ENCODE peak calls at places on chromosomes 11 and 22, in six cellular contexts. F is SK-N-SH, O is cardiac fibroblast, L is dorsolateral prefrontal cortex, U is psoas muscle, V is tibial nerve. H is an unnamed sample.
A peak's percentile ranks its signal among the peaks of the same experiment; 100 is the strongest.

GRCh38 chr11:5234390-5234834 is at the start of gene HBD:
- DNase-seq in U (no peak), V (no peak), L (no peak), O (peak; percentile 35), F (no peak), H (no peak)

GRCh38 chr22:34035209-34035608 is 114.9 kb upstream of the LARGE1 start:
- DNase-seq in L (no peak), O (no peak), V (no peak), U (no peak), F (no peak), H (no peak)

GRCh38 chr11:78564037-78564888 is 10.4 kb downstream of the NARS2 start:
- DNase-seq in O (peak; percentile 81), L (no peak), F (peak; percentile 36), V (peak; percentile 91), U (no peak), H (peak; percentile 63)

GRCh38 chr22:21635771-21636510 is 3.4 kb downstream of the CCDC116 start:
- DNase-seq in U (no peak), L (no peak), O (no peak), V (no peak), F (no peak), H (no peak)

GRCh38 chr11:101929516-101929915 is 13.2 kb upstream of the ANGPTL5 start:
- DNase-seq in V (no peak), F (no peak), O (no peak), L (no peak), U (no peak), H (no peak)

GRCh38 chr11:65791719-65792213 is 4.9 kb downstream of the OVOL1 start:
- DNase-seq in F (peak; percentile 33), U (no peak), O (no peak), V (no peak), L (no peak), H (no peak)

GRCh38 chr11:86577663-86578636 is 94.5 kb downstream of the ME3 start:
- DNase-seq in U (peak; percentile 67), V (peak; percentile 64), O (peak; percentile 93), L (no peak), F (no peak), H (peak; percentile 83)

GRCh38 chr11:2591805-2592204 is 108.0 kb downstream of the KCNQ1OT1 start:
- DNase-seq in U (peak; percentile 4), L (no peak), V (no peak), F (peak; percentile 12), O (no peak), H (no peak)

GRCh38 chr11:19892876-19893275 is 180.2 kb downstream of the NAV2 start:
- DNase-seq in U (no peak), F (no peak), V (no peak), O (peak; percentile 70), L (no peak), H (no peak)

GRCh38 chr11:45321031-45321595 is 35.0 kb upstream of the SYT13 start:
- DNase-seq in L (no peak), U (no peak), V (no peak), O (no peak), F (no peak), H (no peak)

GRCh38 chr22:42895087-42895486 is 38.0 kb upstream of the ARFGAP3 start:
- DNase-seq in O (no peak), U (no peak), V (no peak), L (no peak), F (no peak), H (no peak)

GRCh38 chr22:36435516-36436415 is 45.7 kb downstream of the TXN2 start:
- DNase-seq in V (no peak), O (no peak), F (no peak), L (no peak), U (no peak), H (no peak)

GRCh38 chr22:42758929-42759629 is 38.4 kb upstream of the A4GALT start:
- DNase-seq in O (peak; percentile 74), U (no peak), L (no peak), V (peak; percentile 62), F (no peak), H (peak; percentile 42)

GRCh38 chr11:36427079-36427478 is 83.0 kb downstream of the TRAF6 start:
- DNase-seq in F (no peak), U (no peak), V (peak; percentile 51), O (peak; percentile 38), L (no peak), H (no peak)

GRCh38 chr11:20070459-20070858 is 89.8 kb downstream of the DBX1 start:
- DNase-seq in F (no peak), O (no peak), L (no peak), U (no peak), V (no peak), H (peak; percentile 28)

DNA sequence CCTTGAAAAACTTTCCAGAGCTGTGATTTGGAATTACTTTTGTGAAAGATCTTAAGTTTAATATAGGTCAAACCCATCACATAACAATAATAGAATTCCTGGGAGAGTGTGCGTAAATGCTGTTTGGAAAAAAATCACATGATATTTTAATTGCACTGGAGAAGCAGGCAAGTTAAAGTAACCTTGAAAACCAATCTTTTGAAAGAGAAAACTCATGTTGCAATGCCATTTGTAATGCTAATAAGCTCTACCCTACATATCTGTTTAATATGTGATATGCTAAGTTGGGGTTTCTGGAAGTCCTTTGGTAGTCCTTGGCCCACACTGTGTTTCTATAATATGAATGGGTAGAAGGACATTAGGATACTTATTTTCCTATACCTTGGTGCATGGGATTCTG is 370.4 kb downstream of the DDX10 start:
- DNase-seq in U (no peak), L (no peak), F (no peak), V (no peak), O (no peak), H (no peak)
- TF ChIP-seq CTCF in U (no peak), L (no peak), F (no peak), V (no peak), O (no peak), H (no peak)

GRCh38 chr11:67288198-67288451 is 978 bp upstream of the ANKRD13D start:
- DNase-seq in V (no peak), F (no peak), O (no peak), U (no peak), L (no peak), H (no peak)
- H3K4me3 ChIP-seq in V (peak overlapping the region; percentile 75), F (peak overlapping the region; percentile 87), O (peak overlapping the region; percentile 75), U (peak overlapping the region; percentile 68), L (peak overlapping the region; percentile 63), H (peak overlapping the region; percentile 58)

DNA sequence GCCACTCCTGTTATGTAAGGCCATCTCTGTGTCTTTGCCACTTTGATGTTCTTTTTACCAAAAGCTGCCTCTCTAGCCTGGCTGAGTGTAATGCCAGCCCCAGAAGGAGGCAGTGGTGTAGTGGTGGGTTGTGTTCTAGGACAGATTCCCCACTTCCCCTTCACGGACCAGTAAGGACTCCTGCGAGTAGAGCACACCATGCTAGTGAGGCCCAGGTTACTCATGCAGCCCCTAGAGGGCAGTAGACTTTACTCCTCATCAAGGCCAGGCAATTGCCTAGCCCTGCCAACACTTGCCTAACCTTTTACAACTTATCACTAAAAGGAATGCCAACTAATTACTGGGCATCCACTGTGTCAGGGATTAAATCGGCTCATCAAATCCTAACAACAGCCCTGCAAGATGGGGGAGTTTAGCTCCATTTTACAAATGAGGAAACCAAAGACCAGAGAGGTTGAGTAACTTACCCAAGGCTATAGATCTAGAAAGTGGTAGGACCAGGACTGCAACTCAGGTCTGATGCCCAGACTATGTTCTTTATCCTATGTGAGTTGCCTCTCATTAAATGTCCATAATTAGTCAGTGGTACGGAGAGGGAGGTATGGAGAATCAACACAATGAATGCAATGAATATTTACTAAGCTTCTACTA is 75.3 kb downstream of the APIP start:
- DNase-seq in F (peak; percentile 12), U (no peak), O (peak; percentile 16), V (no peak), L (no peak), H (no peak)
- TF ChIP-seq CTCF in F (peak; percentile 57), U (peak; percentile 41), O (peak; percentile 56), V (no peak), L (peak; percentile 32), H (peak; percentile 39)

GRCh38 chr11:83057721-83058120 is 14.0 kb downstream of the RAB30 start:
- DNase-seq in U (no peak), L (no peak), O (no peak), F (no peak), V (no peak), H (no peak)

GRCh38 chr11:83051760-83052671 is 19.7 kb downstream of the RAB30 start:
- DNase-seq in U (peak; percentile 45), V (no peak), F (no peak), O (peak; percentile 95), L (no peak), H (peak; percentile 89)

GRCh38 chr11:83054001-83054400 is 17.7 kb downstream of the RAB30 start:
- DNase-seq in O (no peak), L (no peak), U (no peak), V (no peak), F (no peak), H (no peak)

GRCh38 chr11:83056204-83056603 is 15.5 kb downstream of the RAB30 start:
- DNase-seq in U (no peak), L (no peak), O (no peak), F (no peak), V (no peak), H (no peak)

GRCh38 chr11:83054904-83055380 is 16.8 kb downstream of the RAB30 start:
- DNase-seq in L (no peak), V (no peak), O (no peak), U (no peak), F (no peak), H (no peak)
- H3K4me3 ChIP-seq in L (no peak overlapping the region), V (no peak overlapping the region), O (no peak overlapping the region), U (no peak overlapping the region), F (no peak overlapping the region), H (no peak overlapping the region)

GRCh38 chr22:30947821-30948454 is 20.6 kb downstream of the MORC2 start:
- DNase-seq in U (no peak), F (peak; percentile 38), L (no peak), V (no peak), O (peak; percentile 76), H (peak; percentile 54)

GRCh38 chr22:30945653-30946052 is 22.9 kb downstream of the MORC2 start:
- DNase-seq in V (no peak), U (no peak), L (no peak), F (no peak), O (no peak), H (no peak)

GRCh38 chr22:30948930-30949342 is 19.6 kb downstream of the MORC2 start:
- DNase-seq in V (no peak), U (no peak), O (no peak), F (no peak), L (no peak), H (no peak)

GRCh38 chr22:30946354-30946753 is 22.2 kb downstream of the MORC2 start:
- DNase-seq in U (no peak), L (no peak), F (no peak), O (no peak), V (no peak), H (no peak)

GRCh38 chr22:30947163-30947820 is 21.3 kb downstream of the MORC2 start:
- DNase-seq in U (no peak), L (peak; percentile 56), O (peak; percentile 6), V (no peak), F (no peak), H (no peak)
- TF ChIP-seq CTCF in U (no peak), L (peak; percentile 24), O (peak; percentile 17), V (no peak), F (no peak), H (no peak)

DNA sequence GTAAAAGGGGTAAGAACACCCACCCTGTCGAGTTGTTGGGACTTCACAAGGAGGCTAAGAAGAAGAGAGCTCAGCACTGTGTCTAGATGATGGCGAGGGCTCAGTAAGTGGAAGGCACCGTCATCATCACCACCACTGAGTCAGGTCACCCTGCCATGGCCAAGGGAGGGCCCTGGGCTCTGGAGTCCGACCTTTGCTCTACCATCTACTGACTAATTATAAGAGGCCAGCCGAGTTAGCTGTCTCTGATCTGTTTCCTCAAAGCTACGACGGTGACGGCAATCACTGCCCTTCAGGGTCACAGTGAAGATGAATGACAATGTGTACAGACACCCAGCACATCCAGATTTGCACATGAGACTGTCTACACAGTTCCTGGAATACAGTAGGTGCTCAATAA is 29.3 kb downstream of the KIAA0930 start:
- DNase-seq in O (no peak), L (no peak), F (no peak), V (no peak), U (no peak), H (no peak)
- H3K4me3 ChIP-seq in O (no peak overlapping the region), L (peak overlapping the region; percentile 70), F (peak overlapping the region; percentile 59), V (peak overlapping the region; percentile 41), U (peak overlapping the region; percentile 57), H (no peak overlapping the region)